ENCODE peak calls at places on chromosomes 11 and 22, in nine cellular contexts. R is adipocyte; A is SW480; M is HFF-Myc; V is T-helper 2 cell; K is NCI-H1694; P is fibroblast of the aortic adventitia; W is activated effector memory CD4-positive, alpha-beta T cell treated with anti-CD3 and anti-CD28 coated beads, Interleukin-2, amount 50 U/mL, for 16 hours; B is retina. D is an unnamed sample.

GRCh38 chr11:19820100-19820499 is 107.5 kb downstream of the NAV2 start:
- DNase-seq in R (peak), A (no peak), M (no peak), V (no peak), K (no peak), P (peak), W (no peak), B (no peak), D (no peak)

GRCh38 chr22:45238431-45239377 is 2.0 kb downstream of the KIAA0930 start:
- DNase-seq in R (no peak), A (no peak), M (no peak), V (no peak), K (no peak), P (no peak), W (no peak), B (no peak), D (no peak)

GRCh38 chr11:3947084-3947483 is 91.6 kb downstream of the STIM1 start:
- DNase-seq in R (peak), A (no peak), M (no peak), V (peak), K (no peak), P (peak), W (peak), B (no peak), D (no peak)

GRCh38 chr11:131464024-131464423 is 93.6 kb downstream of the NTM start:
- DNase-seq in R (no peak), A (no peak), M (no peak), V (no peak), K (no peak), P (no peak), W (no peak), B (no peak), D (no peak)

GRCh38 chr11:83816572-83817187 is 530.5 kb upstream of the CCDC90B start:
- DNase-seq in R (peak), A (peak), M (no peak), V (no peak), K (peak), P (peak), W (no peak), B (no peak), D (no peak)

GRCh38 chr11:31956310-31956709 is 134.6 kb upstream of the RCN1 start:
- DNase-seq in R (no peak), A (no peak), M (no peak), V (no peak), K (no peak), P (peak), W (no peak), B (no peak), D (no peak)

GRCh38 chr11:30196400-30197206 is 34.2 kb upstream of the FSHB start:
- DNase-seq in R (peak), A (peak), M (no peak), V (peak), K (peak), P (peak), W (peak), B (peak), D (peak)

GRCh38 chr11:57703341-57703740 is 8.7 kb downstream of the MED19 start:
- DNase-seq in R (no peak), A (no peak), M (no peak), V (no peak), K (no peak), P (peak), W (no peak), B (no peak), D (no peak)

GRCh38 chr11:44326615-44327475 is 16.9 kb upstream of the ALX4 start:
- DNase-seq in R (no peak), A (no peak), M (no peak), V (no peak), K (no peak), P (no peak), W (peak), B (no peak), D (no peak)

GRCh38 chr22:30887418-30887817 is 81.2 kb downstream of the MORC2 start:
- DNase-seq in R (no peak), A (no peak), M (no peak), V (no peak), K (no peak), P (no peak), W (peak), B (no peak), D (no peak)

D was measured in type B pancreatic cell.